ENCODE peak calls at places on chromosomes 1 and 21, in ten cellular contexts. C is NCI-H1105; G is activated CD4-positive, alpha-beta memory T cell treated with anti-CD3 and anti-CD28 coated beads, Interleukin-2, amount 10 ng/mL, durations not matched to agents 7 days and 5 days; O is occipital lobe; P is coronary artery; T is IMR-90; K is KG1; N is mesothelial cell of epicardium; Q is breast epithelium; F is suprapubic skin. L is an unnamed sample.

GRCh38 chr1:211715976-211716375 is 40.6 kb upstream of the NEK2 start:
- DNase-seq in C (no peak), K (no peak), N (no peak), O (no peak), G (no peak), T (no peak), F (no peak), Q (no peak), P (no peak), L (no peak)

GRCh38 chr21:15617968-15618367 is 111.8 kb upstream of the USP25 start:
- DNase-seq in T (peak), N (no peak), F (no peak), K (no peak), G (no peak), C (peak), P (no peak), O (no peak), Q (no peak), L (peak)

GRCh38 chr1:31476891-31477846 is 64.2 kb downstream of the SERINC2 start:
- DNase-seq in F (no peak), G (no peak), Q (peak), T (no peak), C (peak), O (no peak), N (no peak), P (no peak), K (no peak), L (no peak)

GRCh38 chr1:186983327-186983726 is 154.6 kb downstream of the PLA2G4A start:
- DNase-seq in F (no peak), N (no peak), K (no peak), C (no peak), T (peak), P (no peak), G (no peak), O (no peak), Q (no peak), L (no peak)

GRCh38 chr21:25572895-25573310 is 34.4 kb downstream of the MRPL39 start:
- DNase-seq in T (peak), C (no peak), Q (no peak), F (no peak), K (no peak), N (no peak), O (no peak), P (no peak), G (no peak), L (no peak)

GRCh38 chr1:90616395-90616794 is 100.7 kb downstream of the BARHL2 start:
- DNase-seq in C (peak), P (no peak), O (no peak), F (no peak), T (no peak), N (no peak), Q (no peak), G (no peak), K (no peak), L (no peak)

GRCh38 chr1:191993549-191993948 is 164.7 kb upstream of the RGS18 start:
- DNase-seq in K (no peak), Q (no peak), F (no peak), T (peak), P (no peak), O (no peak), G (no peak), N (no peak), C (no peak), L (no peak)

GRCh38 chr1:145708063-145708462 is 895 bp upstream of the PDZK1 start:
- DNase-seq in O (no peak), C (no peak), N (no peak), P (no peak), T (peak), F (no peak), Q (no peak), G (no peak), K (no peak), L (no peak)

GRCh38 chr21:30962013-30962412 is 76.3 kb downstream of the KRTAP19-8 start:
- DNase-seq in T (no peak), K (no peak), P (no peak), F (no peak), N (no peak), C (no peak), G (no peak), Q (no peak), O (no peak), L (no peak)

GRCh38 chr1:74933500-74933899 is 200.5 kb downstream of the TYW3 start:
- DNase-seq in C (no peak), O (no peak), P (no peak), G (no peak), T (no peak), Q (no peak), N (no peak), K (no peak), F (no peak), L (no peak)

GRCh38 chr1:54403808-54404261 is 2.4 kb downstream of the SSBP3 start:
- DNase-seq in N (no peak), G (no peak), K (no peak), Q (no peak), P (no peak), F (no peak), T (peak), C (no peak), O (no peak), L (no peak)

GRCh38 chr1:199084293-199084692 is 445.5 kb downstream of the PTPRC start:
- DNase-seq in F (no peak), N (no peak), G (no peak), C (no peak), P (no peak), Q (no peak), T (peak), O (no peak), K (no peak), L (no peak)

GRCh38 chr1:21384620-21385019 is 55.3 kb upstream of the NBPF3 start:
- DNase-seq in O (no peak), T (no peak), F (no peak), Q (no peak), G (no peak), K (no peak), N (no peak), P (no peak), C (peak), L (no peak)

GRCh38 chr1:11648732-11649158 is 5.5 kb downstream of the FBXO2 start:
- DNase-seq in T (no peak), C (no peak), O (no peak), K (no peak), N (no peak), P (no peak), G (peak), F (no peak), Q (no peak), L (no peak)

GRCh38 chr1:63668298-63668697 is 75.1 kb downstream of the PGM1 start:
- DNase-seq in C (no peak), T (peak), P (no peak), K (no peak), O (no peak), N (no peak), Q (no peak), F (no peak), G (no peak), L (no peak)

GRCh38 chr1:178724734-178725602 is at the start of gene RALGPS2:
- DNase-seq in O (peak), G (peak), T (peak), Q (peak), P (no peak), C (peak), K (no peak), F (no peak), N (peak), L (peak)

GRCh38 chr1:63691672-63692425 is 82.0 kb upstream of the ROR1 start:
- DNase-seq in Q (no peak), G (peak), K (peak), P (no peak), F (no peak), C (peak), O (peak), T (peak), N (no peak), L (peak)

GRCh38 chr1:66333463-66334232 is 200.3 kb upstream of the SGIP1 start:
- DNase-seq in K (no peak), T (no peak), O (no peak), F (no peak), G (peak), P (no peak), C (no peak), N (no peak), Q (no peak), L (no peak)

GRCh38 chr1:41689596-41689995 is 205.1 kb upstream of the EDN2 start:
- DNase-seq in O (peak), F (no peak), P (no peak), C (no peak), K (no peak), G (no peak), Q (no peak), N (no peak), T (no peak), L (no peak)

GRCh38 chr1:89530690-89531089 is 6.1 kb downstream of the LRRC8B start:
- DNase-seq in Q (no peak), C (no peak), F (no peak), K (no peak), T (no peak), G (no peak), N (no peak), P (no peak), O (no peak), L (no peak)

GRCh38 chr1:226870323-226871046 is at the start of gene PSEN2:
- DNase-seq in C (peak), P (peak), F (no peak), N (peak), T (peak), Q (peak), K (no peak), G (peak), O (peak), L (peak)

GRCh38 chr1:40782371-40782956 is 1.1 kb upstream of the KCNQ4 start:
- DNase-seq in K (no peak), C (no peak), Q (peak), N (no peak), G (no peak), T (no peak), O (no peak), F (no peak), P (no peak), L (no peak)

GRCh38 chr1:22711591-22712501 is 1.2 kb downstream of the EPHB2 start:
- DNase-seq in K (no peak), P (no peak), O (no peak), Q (no peak), F (no peak), G (no peak), C (no peak), T (peak), N (no peak), L (no peak)

GRCh38 chr1:248857749-248858095 is 1.2 kb downstream of the ZNF692 start:
- DNase-seq in P (no peak), C (no peak), K (no peak), Q (no peak), G (no peak), T (no peak), O (no peak), N (no peak), F (no peak), L (no peak)